ENCODE peak calls at places on chromosome 5, in ten cellular contexts. M is renal cortical epithelial cell; R is AG08395; F is stimulated activated CD4-positive, alpha-beta T cell treated with anti-CD3 and anti-CD28 coated beads, Interleukin-4, amount 100 ng/mL, for 24 hours; O is BE2C; T is right atrium auricular region; U is stimulated activated CD8-positive, alpha-beta memory T cell treated with anti-CD3 and anti-CD28 coated beads, Interleukin-4, amount 100 ng/mL, for 4 hours; P is caudate nucleus; I is NCI-H2029 treated with DMSO at 0.1 percent for 48 hours; D is activated T-helper 9 cell treated with anti-CD3 and anti-CD28 coated beads, Interleukin-2, amount 50 U/mL, for 16 hours. X is an unnamed sample.

GRCh38 chr5:85990998-85991397 is 626.7 kb upstream of the COX7C start:
- DNase-seq in U (no peak), M (no peak), D (no peak), I (no peak), F (no peak), R (no peak), T (no peak), O (no peak), P (no peak), X (no peak)

GRCh38 chr5:42811591-42812392 is at the start of gene SELENOP:
- DNase-seq in R (peak), T (peak), F (no peak), U (no peak), P (peak), M (peak), I (peak), D (no peak), O (no peak), X (no peak)

GRCh38 chr5:169778622-169779596 is 141.8 kb downstream of the DOCK2 start:
- DNase-seq in O (no peak), I (no peak), M (no peak), T (no peak), F (no peak), R (no peak), U (no peak), P (no peak), D (no peak), X (no peak)

GRCh38 chr5:68745459-68745858 is 348.4 kb upstream of the SLC30A5 start:
- DNase-seq in T (no peak), U (no peak), F (no peak), M (peak), P (peak), D (no peak), R (no peak), I (no peak), O (peak), X (no peak)

GRCh38 chr5:82793808-82794419 is 283.3 kb downstream of the TMEM167A start:
- DNase-seq in M (peak), P (no peak), T (no peak), F (peak), I (no peak), U (no peak), R (peak), O (peak), D (peak), X (no peak)

GRCh38 chr5:18745591-18745987 is 1111.3 kb downstream of the TAF11L14 start:
- DNase-seq in T (no peak), M (no peak), U (no peak), R (no peak), F (no peak), O (no peak), P (no peak), I (peak), D (no peak), X (no peak)

GRCh38 chr5:153965102-153965645 is 73.5 kb downstream of the FAM114A2 start:
- DNase-seq in T (no peak), U (no peak), O (peak), F (peak), R (peak), D (no peak), P (peak), M (peak), I (peak), X (peak)

GRCh38 chr5:75948441-75948840 is 134.7 kb upstream of the SV2C start:
- DNase-seq in I (no peak), O (no peak), T (no peak), P (no peak), U (no peak), F (no peak), D (no peak), M (no peak), R (no peak), X (no peak)

GRCh38 chr5:168978015-168978414 is 322.9 kb downstream of the SLIT3 start:
- DNase-seq in R (peak), T (no peak), P (no peak), U (no peak), D (no peak), O (no peak), M (peak), I (no peak), F (no peak), X (no peak)

GRCh38 chr5:43121565-43122484 is 1.1 kb downstream of the ZNF131 start:
- DNase-seq in O (no peak), M (peak), P (no peak), U (no peak), F (no peak), T (peak), R (peak), I (peak), D (no peak), X (no peak)

GRCh38 chr5:98308960-98309359 is 464.5 kb upstream of the RGMB start:
- DNase-seq in I (no peak), R (no peak), P (no peak), T (no peak), M (peak), U (no peak), F (no peak), D (no peak), O (no peak), X (no peak)

GRCh38 chr5:32232441-32233219 is 58.5 kb upstream of the GOLPH3 start:
- DNase-seq in P (peak), R (peak), I (peak), F (peak), M (peak), O (peak), U (peak), T (peak), D (peak), X (peak)

GRCh38 chr5:107455111-107455544 is 215.6 kb downstream of the EFNA5 start:
- DNase-seq in R (peak), O (no peak), F (no peak), M (peak), T (no peak), U (no peak), I (no peak), P (no peak), D (no peak), X (no peak)